ENCODE peak calls at places on chromosomes 11 and 22, in six cellular contexts. R is H9, Z is IMR-90, T is mesenchymal stem cell, I is H1, H is trophoblast cell. N is an unnamed sample.

GRCh38 chr22:20436309-20437252 is 1.0 kb downstream of the SCARF2 start:
- DNase-seq in R (peak; percentile 45), Z (peak; percentile 30), T (peak; percentile 59), I (no peak), H (no peak), N (peak; percentile 50)

GRCh38 chr11:47185305-47186075 is 744 bp downstream of the PACSIN3 start:
- DNase-seq in R (peak; percentile 96), Z (peak; percentile 37), T (peak; percentile 67), I (peak; percentile 91), H (peak; percentile 90), N (peak; percentile 58)

GRCh38 chr22:36365020-36365411 is 22.8 kb downstream of the MYH9 start:
- DNase-seq in R (no peak), Z (peak; percentile 99), T (peak; percentile 99), I (no peak), H (peak; percentile 77), N (no peak)

GRCh38 chr11:76371170-76371569 is 9.8 kb downstream of the THAP12 start:
- DNase-seq in R (no peak), Z (peak; percentile 94), T (peak; percentile 93), I (no peak), H (peak; percentile 4), N (no peak)

GRCh38 chr22:19800761-19801244 is 40.2 kb downstream of the TBX1 start:
- DNase-seq in R (peak; percentile 69), Z (peak; percentile 25), T (peak; percentile 18), I (no peak), H (no peak), N (no peak)

GRCh38 chr11:43542734-43543133 is 137.8 kb upstream of the HSD17B12 start:
- DNase-seq in R (no peak), Z (no peak), T (no peak), I (no peak), H (no peak), N (no peak)

GRCh38 chr11:91947215-91947614 is 277.4 kb upstream of the FAT3 start:
- DNase-seq in R (no peak), Z (peak; percentile 2), T (peak; percentile 61), I (no peak), H (no peak), N (no peak)

GRCh38 chr11:133399855-133400625 is 132.3 kb downstream of the OPCML start:
- DNase-seq in R (no peak), Z (no peak), T (no peak), I (no peak), H (no peak), N (no peak)

GRCh38 chr11:27553186-27553585 is 46.6 kb upstream of the LIN7C start:
- DNase-seq in R (no peak), Z (no peak), T (no peak), I (no peak), H (no peak), N (no peak)

GRCh38 chr22:22098457-22099193 is 116.0 kb upstream of the TOP3B start:
- DNase-seq in R (no peak), Z (no peak), T (no peak), I (no peak), H (no peak), N (no peak)

GRCh38 chr11:8168485-8169257 is at the start of gene RIC3:
- DNase-seq in R (peak; percentile 71), Z (no peak), T (no peak), I (peak; percentile 19), H (no peak), N (peak; percentile 18)

GRCh38 chr22:39283312-39284141 is 35.9 kb downstream of the RPL3 start:
- DNase-seq in R (no peak), Z (peak; percentile 26), T (peak; percentile 93), I (no peak), H (peak; percentile 98), N (no peak)

GRCh38 chr22:44146088-44146861 is 34.5 kb upstream of the PARVG start:
- DNase-seq in R (peak; percentile 56), Z (no peak), T (no peak), I (no peak), H (no peak), N (no peak)

GRCh38 chr11:22775248-22775647 is 54.4 kb downstream of the SVIP start:
- DNase-seq in R (no peak), Z (no peak), T (no peak), I (no peak), H (no peak), N (no peak)

GRCh38 chr11:130159657-130160459 is at the start of gene ST14:
- DNase-seq in R (peak; percentile 61), Z (no peak), T (no peak), I (no peak), H (no peak), N (no peak)

GRCh38 chr22:19981171-19981960 is 35.3 kb downstream of the ARVCF start:
- DNase-seq in R (no peak), Z (no peak), T (no peak), I (no peak), H (no peak), N (no peak)

GRCh38 chr11:697028-697491 is 1.4 kb downstream of the TMEM80 start:
- DNase-seq in R (no peak), Z (peak; percentile 90), T (peak; percentile 97), I (no peak), H (peak; percentile 75), N (no peak)

GRCh38 chr22:42360348-42360747 is 71.9 kb downstream of the NFAM1 start:
- DNase-seq in R (no peak), Z (no peak), T (no peak), I (no peak), H (no peak), N (no peak)

GRCh38 chr22:29306175-29306829 is at the start of gene GAS2L1:
- DNase-seq in R (peak; percentile 84), Z (peak; percentile 73), T (peak; percentile 87), I (peak; percentile 50), H (peak; percentile 69), N (peak; percentile 61)

GRCh38 chr11:93236741-93237675 is 39.2 kb upstream of the SLC36A4 start:
- DNase-seq in R (peak; percentile 52), Z (peak; percentile 44), T (peak; percentile 51), I (peak; percentile 10), H (no peak), N (peak; percentile 29)

GRCh38 chr11:72232260-72233055 is 7.9 kb downstream of the INPPL1 start:
- DNase-seq in R (no peak), Z (no peak), T (no peak), I (no peak), H (no peak), N (no peak)

GRCh38 chr11:119055901-119056300 is 1.1 kb downstream of the HYOU1 start:
- DNase-seq in R (no peak), Z (peak; percentile 37), T (peak; percentile 53), I (no peak), H (no peak), N (no peak)

GRCh38 chr11:64264371-64264852 is 13.1 kb downstream of the PLCB3 start:
- DNase-seq in R (no peak), Z (no peak), T (no peak), I (no peak), H (no peak), N (no peak)

GRCh38 chr11:113023228-113023627 is 62.0 kb downstream of the NCAM1 start:
- DNase-seq in R (no peak), Z (no peak), T (peak; percentile 18), I (no peak), H (no peak), N (no peak)

GRCh38 chr11:128757235-128757711 is 63.4 kb downstream of the FLI1 start:
- DNase-seq in R (peak; percentile 58), Z (peak; percentile 48), T (peak; percentile 56), I (no peak), H (no peak), N (no peak)

GRCh38 chr11:120147950-120148270 is 10.0 kb upstream of the TRIM29 start:
- DNase-seq in R (no peak), Z (no peak), T (no peak), I (no peak), H (no peak), N (no peak)

GRCh38 chr22:21447694-21448402 is 19.3 kb upstream of the TMEM191C start:
- DNase-seq in R (peak; percentile 63), Z (no peak), T (no peak), I (no peak), H (no peak), N (no peak)

GRCh38 chr22:47017245-47017644 is 254.8 kb downstream of the TBC1D22A start:
- DNase-seq in R (no peak), Z (no peak), T (no peak), I (no peak), H (no peak), N (no peak)

GRCh38 chr11:1134848-1135445 is 22.8 kb upstream of the MUC5AC start:
- DNase-seq in R (no peak), Z (no peak), T (no peak), I (no peak), H (no peak), N (no peak)

GRCh38 chr11:11458523-11458922 is 105.5 kb upstream of the CSNK2A3 start:
- DNase-seq in R (no peak), Z (no peak), T (no peak), I (no peak), H (no peak), N (no peak)

GRCh38 chr11:14645985-14646900 is 2.6 kb downstream of the PDE3B start:
- DNase-seq in R (no peak), Z (no peak), T (peak; percentile 16), I (no peak), H (no peak), N (no peak)

GRCh38 chr11:4388221-4388620 is 5.3 kb downstream of the TRIM21 start:
- DNase-seq in R (no peak), Z (no peak), T (no peak), I (no peak), H (no peak), N (no peak)
- H4K8ac ChIP-seq in R (no peak overlapping the region), Z (no peak overlapping the region), T (no peak overlapping the region), I (no peak overlapping the region), H (no peak overlapping the region), N (no peak overlapping the region)

GRCh38 chr11:61075891-61076290 is 26.4 kb upstream of the CD5 start:
- DNase-seq in R (no peak), Z (peak; percentile 35), T (peak; percentile 7), I (no peak), H (peak; percentile 44), N (no peak)
- H2BK5ac ChIP-seq in R (no peak overlapping the region), Z (no peak overlapping the region), T (no peak overlapping the region), I (no peak overlapping the region), H (no peak overlapping the region), N (no peak overlapping the region)

GRCh38 chr22:26887916-26888315 is 230.5 kb downstream of the MIAT start:
- DNase-seq in R (no peak), Z (no peak), T (no peak), I (no peak), H (no peak), N (no peak)
- H3K14ac ChIP-seq in R (no peak overlapping the region), Z (peak overlapping the region; percentile 42), T (no peak overlapping the region), I (no peak overlapping the region), H (no peak overlapping the region), N (no peak overlapping the region)

DNA sequence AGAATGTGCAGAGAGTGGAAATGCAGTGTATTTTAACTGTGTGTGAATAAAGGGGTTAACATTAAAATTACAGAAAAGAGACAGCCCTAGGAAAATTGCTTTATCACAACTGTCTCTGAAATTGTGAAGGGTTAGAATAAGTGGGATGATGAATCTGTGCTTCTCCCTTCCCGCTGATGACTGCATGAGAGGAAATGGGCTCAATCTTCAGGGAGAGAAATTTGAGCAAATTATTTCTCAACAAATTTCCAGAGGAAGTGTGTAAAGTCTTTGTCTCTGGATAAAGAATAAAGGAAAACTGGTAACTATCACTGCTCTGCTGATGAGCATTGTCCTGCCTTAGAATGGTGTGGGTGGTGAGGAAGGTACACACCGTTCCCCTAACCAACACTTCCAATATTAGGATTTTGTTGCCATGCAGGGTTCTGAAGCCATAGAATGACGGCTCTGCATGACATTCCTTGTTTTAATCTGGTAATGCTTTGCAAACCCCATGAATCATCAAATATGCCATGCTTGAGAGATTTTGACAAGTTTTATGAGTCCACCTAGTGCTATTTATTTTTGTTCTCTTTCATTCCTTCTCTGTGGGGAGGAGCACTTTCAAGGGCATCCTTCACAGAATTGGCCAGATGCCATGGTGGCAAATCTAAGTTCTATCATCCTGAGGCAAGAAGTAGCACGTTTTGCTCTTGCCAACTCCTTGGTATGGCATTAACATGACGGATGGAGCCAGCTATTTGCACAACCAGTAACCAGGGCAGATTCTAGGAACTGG is 268.6 kb downstream of the FAM76B start:
- DNase-seq in R (no peak), Z (no peak), T (no peak), I (no peak), H (no peak), N (no peak)
- H4K8ac ChIP-seq in R (no peak overlapping the region), Z (no peak overlapping the region), T (no peak overlapping the region), I (no peak overlapping the region), H (no peak overlapping the region), N (no peak overlapping the region)

N was measured in neuronal stem cell.